ENCODE peak calls at places on chromosomes 4 and X, in five cellular contexts. W is HepG2, X is upper lobe of left lung, Z is H1, L is ovary. H is an unnamed sample. For H3K36me3, the result is how much of the 10 kb centered on the place peaks cover.

GRCh38 chr4:72330381-72330780 is 238.6 kb downstream of the ADAMTS3 start:
- DNase-seq in W (no peak), Z (no peak), L (no peak), X (no peak), H (no peak)

GRCh38 chrX:136147320-136147901 is at the start of gene FHL1:
- DNase-seq in W (no peak), X (peak), L (peak), Z (peak), H (peak)

GRCh38 chrX:154050113-154050495 is 30.4 kb upstream of the IRAK1 start:
- DNase-seq in X (no peak), Z (no peak), L (no peak), W (no peak), H (no peak)

GRCh38 chr4:129384974-129385373 is 289.0 kb downstream of the C4orf33 start:
- DNase-seq in X (no peak), W (no peak), L (no peak), Z (no peak), H (no peak)

GRCh38 chr4:147367841-147368385 is 113.0 kb upstream of the EDNRA start:
- DNase-seq in Z (no peak), W (no peak), L (no peak), X (no peak), H (no peak)

GRCh38 chr4:134328741-134329140 is 127.2 kb upstream of the PABPC4L start:
- DNase-seq in L (no peak), Z (no peak), X (peak), W (no peak), H (no peak)

GRCh38 chr4:125319311-125319710 is 4.6 kb downstream of the FAT4 start:
- DNase-seq in L (no peak), X (no peak), Z (no peak), W (no peak), H (no peak)

GRCh38 chr4:139913398-139913990 is 240.5 kb downstream of the MAML3 start:
- DNase-seq in X (no peak), Z (no peak), L (peak), W (peak), H (no peak)

GRCh38 chr4:11843927-11844326 is 415.2 kb upstream of the HS3ST1 start:
- DNase-seq in L (no peak), X (no peak), W (no peak), Z (no peak), H (no peak)

GRCh38 chr4:38940476-38940875 is 72.9 kb downstream of the FAM114A1 start:
- DNase-seq in W (no peak), L (no peak), X (no peak), Z (no peak), H (no peak)

GRCh38 chrX:151713859-151714258 is 2.0 kb upstream of the FATE1 start:
- DNase-seq in W (peak), Z (peak), X (no peak), L (no peak), H (no peak)

GRCh38 chr4:66741081-66741480 is 804.2 kb downstream of the CENPC start:
- DNase-seq in L (no peak), Z (no peak), W (no peak), X (no peak), H (no peak)

GRCh38 chrX:56130013-56130412 is 102.1 kb upstream of the KLF8 start:
- DNase-seq in W (no peak), L (no peak), Z (no peak), X (no peak), H (no peak)

GRCh38 chr4:159698336-159698735 is 595.5 kb downstream of the RAPGEF2 start:
- DNase-seq in W (no peak), L (no peak), Z (no peak), X (no peak), H (no peak)

GRCh38 chrX:53285591-53285990 is 4.2 kb upstream of the IQSEC2 start:
- DNase-seq in W (no peak), X (no peak), Z (no peak), L (no peak), H (no peak)

GRCh38 chr4:176545886-176546285 is 226.1 kb downstream of the SPCS3 start:
- DNase-seq in Z (no peak), W (no peak), X (no peak), L (no peak), H (no peak)

GRCh38 chrX:148457279-148457678 is 43.1 kb upstream of the AFF2 start:
- DNase-seq in L (no peak), Z (no peak), W (no peak), X (no peak), H (no peak)

GRCh38 chr4:184420881-184421416 is 53.4 kb downstream of the IRF2 start:
- DNase-seq in Z (no peak), X (no peak), L (no peak), W (no peak), H (no peak)
- H3K36me3 ChIP-seq in Z (under half), X (under half), L (under half), W (under half), H (under half)

GRCh38 chr4:15040916-15041463 is 38.7 kb downstream of the CPEB2 start:
- DNase-seq in Z (no peak), L (no peak), W (no peak), X (peak), H (no peak)

GRCh38 chr4:15037923-15038541 is 35.8 kb downstream of the CPEB2 start:
- DNase-seq in X (no peak), L (no peak), W (no peak), Z (no peak), H (no peak)

GRCh38 chr4:15042529-15043167 is 40.4 kb downstream of the CPEB2 start:
- DNase-seq in W (no peak), X (no peak), Z (no peak), L (no peak), H (no peak)

GRCh38 chr4:15043226-15043625 is 40.9 kb downstream of the CPEB2 start:
- DNase-seq in Z (no peak), L (no peak), X (no peak), W (peak), H (no peak)

DNA sequence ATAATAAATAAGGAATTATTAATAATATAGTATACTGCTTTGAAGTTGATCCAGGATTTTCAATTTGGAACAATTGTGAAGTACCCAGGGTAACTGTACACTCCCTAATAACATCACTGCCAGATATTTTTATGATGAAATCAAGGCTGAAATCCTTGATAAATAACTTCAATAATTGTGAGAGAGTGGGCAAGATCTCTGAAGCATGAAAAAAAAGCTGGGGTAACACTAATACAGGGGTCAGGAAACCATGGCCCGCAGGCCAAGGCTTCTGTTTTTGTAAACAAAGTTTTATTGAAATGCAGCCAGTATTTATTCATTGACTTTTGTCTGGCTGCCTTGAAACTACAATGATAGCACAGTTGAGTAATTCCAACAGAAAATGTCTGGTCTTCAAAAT is 41.6 kb downstream of the CPEB2 start:
- DNase-seq in X (no peak), W (no peak), L (no peak), Z (no peak), H (no peak)
- H3K27ac ChIP-seq in X (no peak), W (no peak), L (no peak), Z (no peak), H (no peak)

GRCh38 chr4:102657206-102657605 is 103.6 kb downstream of the MANBA start:
- DNase-seq in Z (no peak), W (no peak), L (no peak), X (no peak), H (no peak)
- TF ChIP-seq EP300 in Z (no peak), W (no peak), L (no peak), X (no peak), H (no peak)

GRCh38 chr4:152328595-152328994 is 207.3 kb downstream of the FBXW7 start:
- DNase-seq in Z (no peak), X (no peak), L (no peak), W (no peak), H (no peak)

GRCh38 chr4:152323221-152323620 is 212.7 kb downstream of the FBXW7 start:
- DNase-seq in Z (no peak), X (no peak), L (no peak), W (no peak), H (no peak)

GRCh38 chr4:152327606-152328453 is 208.1 kb downstream of the FBXW7 start:
- DNase-seq in W (no peak), L (no peak), Z (no peak), X (no peak), H (no peak)

GRCh38 chr4:152321923-152322322 is 214.0 kb downstream of the FBXW7 start:
- DNase-seq in W (no peak), Z (no peak), X (no peak), L (no peak), H (no peak)

DNA sequence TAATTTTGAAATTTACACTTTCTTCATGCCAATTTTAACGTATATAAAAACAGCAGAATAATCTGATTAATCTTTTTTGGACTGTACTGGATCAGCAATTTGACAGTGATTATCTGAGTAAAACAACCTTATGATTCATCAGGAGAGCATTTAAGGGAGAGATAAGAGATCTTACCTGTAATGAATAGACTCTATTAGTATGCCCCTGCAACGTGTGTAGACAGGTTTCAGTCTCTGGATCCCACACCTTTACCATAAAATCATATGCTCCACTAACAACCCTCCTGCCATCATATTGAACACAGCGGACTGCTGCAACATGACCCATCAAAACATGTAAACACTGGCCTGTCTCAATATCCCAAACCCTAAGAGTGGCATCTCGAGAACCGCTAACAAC is 210.1 kb downstream of the FBXW7 start:
- DNase-seq in X (no peak), Z (no peak), L (no peak), W (no peak), H (no peak)
- H3K36me3 ChIP-seq in X (under half), Z (under half), L (under half), W (under half), H (under half)

H was measured in transverse colon.